ENCODE peak calls at places on chromosomes 13 and 19, in seven cellular contexts. One of them, this sample, is unnamed.

GRCh38 chr19:1164684-1165531 is 9.2 kb downstream of the SBNO2 start:
- DNase-seq in GM23338: no peak
- DNase-seq in uterus: no peak
- DNase-seq in stimulated activated CD4-positive, alpha-beta T cell treated with anti-CD3 and anti-CD28 coated beads, Interleukin-4, amount 100 ng/mL, for 1 hour: no peak
- DNase-seq in body of pancreas: no peak
- DNase-seq in activated T-helper 1 cell treated with Interleukin-2 at 50 U/mL for 16 hours: no peak
- DNase-seq in Right ventricle myocardium superior: peak; percentile 61
- DNase-seq in this sample: no peak

GRCh38 chr13:113880651-113881611 is 17.1 kb upstream of the GAS6 start:
- DNase-seq in stimulated activated CD4-positive, alpha-beta T cell treated with anti-CD3 and anti-CD28 coated beads, Interleukin-4, amount 100 ng/mL, for 1 hour: no peak
- DNase-seq in activated T-helper 1 cell treated with Interleukin-2 at 50 U/mL for 16 hours: no peak
- DNase-seq in GM23338: no peak
- DNase-seq in body of pancreas: no peak
- DNase-seq in Right ventricle myocardium superior: no peak
- DNase-seq in uterus: no peak
- DNase-seq in this sample: no peak

GRCh38 chr19:55287361-55288079 is 3.7 kb downstream of the BRSK1 start:
- DNase-seq in GM23338: no peak
- DNase-seq in stimulated activated CD4-positive, alpha-beta T cell treated with anti-CD3 and anti-CD28 coated beads, Interleukin-4, amount 100 ng/mL, for 1 hour: no peak
- DNase-seq in Right ventricle myocardium superior: no peak
- DNase-seq in uterus: no peak
- DNase-seq in body of pancreas: no peak
- DNase-seq in activated T-helper 1 cell treated with Interleukin-2 at 50 U/mL for 16 hours: no peak
- DNase-seq in this sample: no peak

GRCh38 chr19:54455786-54456422 is 6.9 kb downstream of the LENG8 start:
- DNase-seq in GM23338: no peak
- DNase-seq in Right ventricle myocardium superior: no peak
- DNase-seq in uterus: no peak
- DNase-seq in body of pancreas: no peak
- DNase-seq in stimulated activated CD4-positive, alpha-beta T cell treated with anti-CD3 and anti-CD28 coated beads, Interleukin-4, amount 100 ng/mL, for 1 hour: no peak
- DNase-seq in activated T-helper 1 cell treated with Interleukin-2 at 50 U/mL for 16 hours: no peak
- DNase-seq in this sample: no peak

GRCh38 chr13:112653821-112654220 is 36.0 kb upstream of the ATP11A start:
- DNase-seq in Right ventricle myocardium superior: no peak
- DNase-seq in stimulated activated CD4-positive, alpha-beta T cell treated with anti-CD3 and anti-CD28 coated beads, Interleukin-4, amount 100 ng/mL, for 1 hour: no peak
- DNase-seq in body of pancreas: no peak
- DNase-seq in GM23338: no peak
- DNase-seq in activated T-helper 1 cell treated with Interleukin-2 at 50 U/mL for 16 hours: no peak
- DNase-seq in uterus: no peak
- DNase-seq in this sample: no peak

GRCh38 chr13:98503175-98504028 is 73.5 kb downstream of the STK24 start:
- DNase-seq in stimulated activated CD4-positive, alpha-beta T cell treated with anti-CD3 and anti-CD28 coated beads, Interleukin-4, amount 100 ng/mL, for 1 hour: no peak
- DNase-seq in uterus: no peak
- DNase-seq in Right ventricle myocardium superior: no peak
- DNase-seq in body of pancreas: peak; percentile 13
- DNase-seq in activated T-helper 1 cell treated with Interleukin-2 at 50 U/mL for 16 hours: no peak
- DNase-seq in GM23338: no peak
- DNase-seq in this sample: no peak

GRCh38 chr13:49472186-49472585 is 23.6 kb upstream of the PHF11 start:
- DNase-seq in uterus: no peak
- DNase-seq in GM23338: no peak
- DNase-seq in activated T-helper 1 cell treated with Interleukin-2 at 50 U/mL for 16 hours: no peak
- DNase-seq in Right ventricle myocardium superior: no peak
- DNase-seq in stimulated activated CD4-positive, alpha-beta T cell treated with anti-CD3 and anti-CD28 coated beads, Interleukin-4, amount 100 ng/mL, for 1 hour: no peak
- DNase-seq in body of pancreas: no peak
- DNase-seq in this sample: no peak

GRCh38 chr13:29799041-29799440 is 51.4 kb downstream of the UBL3 start:
- DNase-seq in Right ventricle myocardium superior: no peak
- DNase-seq in GM23338: no peak
- DNase-seq in activated T-helper 1 cell treated with Interleukin-2 at 50 U/mL for 16 hours: no peak
- DNase-seq in stimulated activated CD4-positive, alpha-beta T cell treated with anti-CD3 and anti-CD28 coated beads, Interleukin-4, amount 100 ng/mL, for 1 hour: no peak
- DNase-seq in uterus: no peak
- DNase-seq in body of pancreas: no peak
- DNase-seq in this sample: no peak

GRCh38 chr19:57813919-57814504 is 701 bp downstream of the ZNF552 start:
- DNase-seq in body of pancreas: no peak
- DNase-seq in stimulated activated CD4-positive, alpha-beta T cell treated with anti-CD3 and anti-CD28 coated beads, Interleukin-4, amount 100 ng/mL, for 1 hour: no peak
- DNase-seq in GM23338: peak; percentile 34
- DNase-seq in uterus: no peak
- DNase-seq in Right ventricle myocardium superior: no peak
- DNase-seq in activated T-helper 1 cell treated with Interleukin-2 at 50 U/mL for 16 hours: no peak
- DNase-seq in this sample: no peak

GRCh38 chr19:55474269-55475265 is 1.9 kb upstream of the ZNF628 start:
- DNase-seq in uterus: no peak
- DNase-seq in GM23338: no peak
- DNase-seq in body of pancreas: no peak
- DNase-seq in stimulated activated CD4-positive, alpha-beta T cell treated with anti-CD3 and anti-CD28 coated beads, Interleukin-4, amount 100 ng/mL, for 1 hour: no peak
- DNase-seq in Right ventricle myocardium superior: no peak
- DNase-seq in activated T-helper 1 cell treated with Interleukin-2 at 50 U/mL for 16 hours: no peak
- DNase-seq in this sample: no peak

GRCh38 chr13:47433461-47434005 is 536.7 kb upstream of the HTR2A start:
- DNase-seq in activated T-helper 1 cell treated with Interleukin-2 at 50 U/mL for 16 hours: no peak
- DNase-seq in stimulated activated CD4-positive, alpha-beta T cell treated with anti-CD3 and anti-CD28 coated beads, Interleukin-4, amount 100 ng/mL, for 1 hour: no peak
- DNase-seq in Right ventricle myocardium superior: no peak
- DNase-seq in body of pancreas: no peak
- DNase-seq in uterus: no peak
- DNase-seq in GM23338: no peak
- DNase-seq in this sample: no peak

GRCh38 chr13:110304256-110304655 is 2.7 kb downstream of the COL4A1 start:
- DNase-seq in stimulated activated CD4-positive, alpha-beta T cell treated with anti-CD3 and anti-CD28 coated beads, Interleukin-4, amount 100 ng/mL, for 1 hour: no peak
- DNase-seq in GM23338: no peak
- DNase-seq in body of pancreas: no peak
- DNase-seq in uterus: peak; percentile 68
- DNase-seq in Right ventricle myocardium superior: no peak
- DNase-seq in activated T-helper 1 cell treated with Interleukin-2 at 50 U/mL for 16 hours: no peak
- DNase-seq in this sample: no peak

GRCh38 chr13:32384702-32385101 is 43.2 kb downstream of the N4BP2L1 start:
- DNase-seq in stimulated activated CD4-positive, alpha-beta T cell treated with anti-CD3 and anti-CD28 coated beads, Interleukin-4, amount 100 ng/mL, for 1 hour: no peak
- DNase-seq in GM23338: no peak
- DNase-seq in activated T-helper 1 cell treated with Interleukin-2 at 50 U/mL for 16 hours: no peak
- DNase-seq in body of pancreas: no peak
- DNase-seq in uterus: no peak
- DNase-seq in Right ventricle myocardium superior: no peak
- DNase-seq in this sample: no peak

GRCh38 chr13:21902709-21903098 is 231.8 kb downstream of the FGF9 start:
- DNase-seq in GM23338: no peak
- DNase-seq in uterus: no peak
- DNase-seq in activated T-helper 1 cell treated with Interleukin-2 at 50 U/mL for 16 hours: no peak
- DNase-seq in Right ventricle myocardium superior: no peak
- DNase-seq in stimulated activated CD4-positive, alpha-beta T cell treated with anti-CD3 and anti-CD28 coated beads, Interleukin-4, amount 100 ng/mL, for 1 hour: no peak
- DNase-seq in body of pancreas: no peak
- DNase-seq in this sample: no peak

GRCh38 chr13:62360609-62361008 is 945.0 kb upstream of the PCDH20 start:
- DNase-seq in body of pancreas: no peak
- DNase-seq in uterus: no peak
- DNase-seq in Right ventricle myocardium superior: no peak
- DNase-seq in stimulated activated CD4-positive, alpha-beta T cell treated with anti-CD3 and anti-CD28 coated beads, Interleukin-4, amount 100 ng/mL, for 1 hour: no peak
- DNase-seq in activated T-helper 1 cell treated with Interleukin-2 at 50 U/mL for 16 hours: no peak
- DNase-seq in GM23338: no peak
- DNase-seq in this sample: no peak

GRCh38 chr13:101612736-101613135 is 160.3 kb downstream of the ITGBL1 start:
- DNase-seq in activated T-helper 1 cell treated with Interleukin-2 at 50 U/mL for 16 hours: no peak
- DNase-seq in body of pancreas: no peak
- DNase-seq in stimulated activated CD4-positive, alpha-beta T cell treated with anti-CD3 and anti-CD28 coated beads, Interleukin-4, amount 100 ng/mL, for 1 hour: no peak
- DNase-seq in GM23338: no peak
- DNase-seq in Right ventricle myocardium superior: no peak
- DNase-seq in uterus: no peak
- DNase-seq in this sample: no peak

GRCh38 chr13:100549316-100549715 is 39.3 kb downstream of the GGACT start:
- DNase-seq in GM23338: no peak
- DNase-seq in body of pancreas: no peak
- DNase-seq in activated T-helper 1 cell treated with Interleukin-2 at 50 U/mL for 16 hours: no peak
- DNase-seq in Right ventricle myocardium superior: peak; percentile 24
- DNase-seq in stimulated activated CD4-positive, alpha-beta T cell treated with anti-CD3 and anti-CD28 coated beads, Interleukin-4, amount 100 ng/mL, for 1 hour: no peak
- DNase-seq in uterus: no peak
- DNase-seq in this sample: no peak

GRCh38 chr19:1098177-1099051 is 3.2 kb upstream of the POLR2E start:
- DNase-seq in uterus: no peak
- DNase-seq in activated T-helper 1 cell treated with Interleukin-2 at 50 U/mL for 16 hours: no peak
- DNase-seq in GM23338: no peak
- DNase-seq in stimulated activated CD4-positive, alpha-beta T cell treated with anti-CD3 and anti-CD28 coated beads, Interleukin-4, amount 100 ng/mL, for 1 hour: no peak
- DNase-seq in Right ventricle myocardium superior: no peak
- DNase-seq in body of pancreas: no peak
- DNase-seq in this sample: peak; percentile 68

GRCh38 chr13:111595276-111595675 is 274.8 kb downstream of the TEX29 start:
- DNase-seq in stimulated activated CD4-positive, alpha-beta T cell treated with anti-CD3 and anti-CD28 coated beads, Interleukin-4, amount 100 ng/mL, for 1 hour: no peak
- DNase-seq in activated T-helper 1 cell treated with Interleukin-2 at 50 U/mL for 16 hours: no peak
- DNase-seq in uterus: no peak
- DNase-seq in body of pancreas: no peak
- DNase-seq in Right ventricle myocardium superior: no peak
- DNase-seq in GM23338: no peak
- DNase-seq in this sample: no peak

GRCh38 chr19:52188822-52189744 is 769 bp upstream of the PPP2R1A start:
- DNase-seq in body of pancreas: no peak
- DNase-seq in activated T-helper 1 cell treated with Interleukin-2 at 50 U/mL for 16 hours: peak; percentile 5
- DNase-seq in Right ventricle myocardium superior: peak; percentile 88
- DNase-seq in uterus: no peak
- DNase-seq in GM23338: peak; percentile 66
- DNase-seq in stimulated activated CD4-positive, alpha-beta T cell treated with anti-CD3 and anti-CD28 coated beads, Interleukin-4, amount 100 ng/mL, for 1 hour: peak; percentile 97
- DNase-seq in this sample: no peak

GRCh38 chr19:48433337-48433736 is 12.4 kb upstream of the GRWD1 start:
- DNase-seq in body of pancreas: no peak
- DNase-seq in uterus: no peak
- DNase-seq in activated T-helper 1 cell treated with Interleukin-2 at 50 U/mL for 16 hours: no peak
- DNase-seq in GM23338: peak; percentile 48
- DNase-seq in stimulated activated CD4-positive, alpha-beta T cell treated with anti-CD3 and anti-CD28 coated beads, Interleukin-4, amount 100 ng/mL, for 1 hour: no peak
- DNase-seq in Right ventricle myocardium superior: no peak
- DNase-seq in this sample: no peak

GRCh38 chr19:3721131-3721899 is 13.1 kb downstream of the TJP3 start:
- DNase-seq in body of pancreas: peak; percentile 97
- DNase-seq in GM23338: peak; percentile 98
- DNase-seq in Right ventricle myocardium superior: peak; percentile 81
- DNase-seq in uterus: peak; percentile 56
- DNase-seq in stimulated activated CD4-positive, alpha-beta T cell treated with anti-CD3 and anti-CD28 coated beads, Interleukin-4, amount 100 ng/mL, for 1 hour: peak; percentile 90
- DNase-seq in activated T-helper 1 cell treated with Interleukin-2 at 50 U/mL for 16 hours: peak; percentile 81
- DNase-seq in this sample: no peak

GRCh38 chr19:5148794-5149190 is 179.9 kb downstream of the KDM4B start:
- DNase-seq in stimulated activated CD4-positive, alpha-beta T cell treated with anti-CD3 and anti-CD28 coated beads, Interleukin-4, amount 100 ng/mL, for 1 hour: no peak
- DNase-seq in activated T-helper 1 cell treated with Interleukin-2 at 50 U/mL for 16 hours: no peak
- DNase-seq in Right ventricle myocardium superior: peak; percentile 36
- DNase-seq in uterus: no peak
- DNase-seq in body of pancreas: no peak
- DNase-seq in GM23338: no peak
- DNase-seq in this sample: peak; percentile 9

GRCh38 chr13:101785858-101786257 is 333.4 kb downstream of the ITGBL1 start:
- DNase-seq in stimulated activated CD4-positive, alpha-beta T cell treated with anti-CD3 and anti-CD28 coated beads, Interleukin-4, amount 100 ng/mL, for 1 hour: no peak
- DNase-seq in uterus: no peak
- DNase-seq in activated T-helper 1 cell treated with Interleukin-2 at 50 U/mL for 16 hours: no peak
- DNase-seq in Right ventricle myocardium superior: peak; percentile 44
- DNase-seq in GM23338: peak; percentile 77
- DNase-seq in body of pancreas: peak; percentile 13
- DNase-seq in this sample: no peak

GRCh38 chr13:49669735-49670309 is 21.5 kb downstream of the EBPL start:
- DNase-seq in uterus: peak; percentile 56
- DNase-seq in activated T-helper 1 cell treated with Interleukin-2 at 50 U/mL for 16 hours: no peak
- DNase-seq in body of pancreas: peak; percentile 67
- DNase-seq in GM23338: peak; percentile 80
- DNase-seq in stimulated activated CD4-positive, alpha-beta T cell treated with anti-CD3 and anti-CD28 coated beads, Interleukin-4, amount 100 ng/mL, for 1 hour: no peak
- DNase-seq in Right ventricle myocardium superior: no peak
- DNase-seq in this sample: peak; percentile 59

GRCh38 chr13:99467764-99468163 is 33.5 kb upstream of the TM9SF2 start:
- DNase-seq in activated T-helper 1 cell treated with Interleukin-2 at 50 U/mL for 16 hours: no peak
- DNase-seq in uterus: no peak
- DNase-seq in Right ventricle myocardium superior: no peak
- DNase-seq in body of pancreas: peak; percentile 24
- DNase-seq in stimulated activated CD4-positive, alpha-beta T cell treated with anti-CD3 and anti-CD28 coated beads, Interleukin-4, amount 100 ng/mL, for 1 hour: no peak
- DNase-seq in GM23338: no peak
- DNase-seq in this sample: no peak

This sample was measured in gastrocnemius medialis.